ENCODE peak calls at places on chromosomes 11 and 22, in eight cellular contexts. L is adrenal gland, T is cardiac fibroblast, V is IMR-90, K is progenitor cell of endocrine pancreas, Q is cardiac muscle cell, D is vagina, F is GM20000. H is an unnamed sample.

GRCh38 chr11:19938051-19938856 is 222.0 kb downstream of the DBX1 start:
- DNase-seq in Q (peak; percentile 75), F (peak; percentile 69), K (peak; percentile 42), D (peak; percentile 62), V (peak; percentile 54), L (peak; percentile 48), T (peak; percentile 75), H (no peak)

GRCh38 chr11:94681852-94682251 is 86.3 kb upstream of the AMOTL1 start:
- DNase-seq in K (no peak), F (no peak), L (no peak), T (no peak), V (no peak), D (no peak), Q (no peak), H (no peak)

GRCh38 chr11:10379433-10379832 is 74.6 kb downstream of the ADM start:
- DNase-seq in K (no peak), L (no peak), V (peak; percentile 81), T (peak; percentile 42), Q (no peak), F (no peak), D (no peak), H (no peak)

GRCh38 chr11:116035972-116036371 is 531.8 kb upstream of the CADM1 start:
- DNase-seq in K (no peak), F (no peak), L (no peak), V (no peak), D (no peak), Q (no peak), T (no peak), H (no peak)

GRCh38 chr11:119907122-119907933 is 178.3 kb upstream of the NECTIN1 start:
- DNase-seq in V (no peak), K (peak; percentile 51), T (no peak), D (no peak), L (no peak), F (no peak), Q (no peak), H (no peak)

GRCh38 chr11:11580012-11580411 is 41.8 kb downstream of the GALNT18 start:
- DNase-seq in V (no peak), T (no peak), K (no peak), L (no peak), F (no peak), D (no peak), Q (no peak), H (no peak)

GRCh38 chr11:94325681-94326080 is 21.3 kb downstream of the IZUMO1R start:
- DNase-seq in T (peak; percentile 59), F (peak; percentile 72), V (peak; percentile 19), L (no peak), K (peak; percentile 25), Q (peak; percentile 32), D (no peak), H (no peak)

GRCh38 chr22:40418366-40419201 is 48.2 kb downstream of the SGSM3 start:
- DNase-seq in T (no peak), L (no peak), F (no peak), D (no peak), Q (no peak), V (peak; percentile 56), K (no peak), H (no peak)

GRCh38 chr11:35162795-35163194 is 23.8 kb downstream of the CD44 start:
- DNase-seq in D (no peak), L (no peak), K (no peak), V (peak; percentile 47), F (no peak), Q (no peak), T (peak; percentile 57), H (no peak)

GRCh38 chr11:117815262-117815803 is 9.2 kb downstream of the FXYD2 start:
- DNase-seq in D (no peak), F (peak; percentile 75), V (no peak), L (peak; percentile 61), Q (no peak), K (no peak), T (no peak), H (no peak)

GRCh38 chr11:35277827-35278226 is 138.9 kb downstream of the CD44 start:
- DNase-seq in F (no peak), D (no peak), Q (no peak), V (no peak), K (no peak), L (no peak), T (no peak), H (no peak)

GRCh38 chr11:78397398-78397797 is 20.2 kb downstream of the GAB2 start:
- DNase-seq in L (no peak), K (no peak), F (no peak), V (no peak), D (no peak), Q (no peak), T (no peak), H (no peak)
- TF ChIP-seq CTCF in L (no peak), K (no peak), F (no peak), V (no peak), D (no peak), Q (no peak), T (no peak), H (no peak)

GRCh38 chr11:47406896-47407745 is 1.3 kb upstream of the SLC39A13 start:
- DNase-seq in T (no peak), K (no peak), V (peak; percentile 18), L (no peak), Q (no peak), F (no peak), D (no peak), H (no peak)
- TF ChIP-seq CTCF in T (no peak), K (no peak), V (peak; percentile 14), L (no peak), Q (peak; percentile 15), F (no peak), D (no peak), H (peak; percentile 5)

DNA sequence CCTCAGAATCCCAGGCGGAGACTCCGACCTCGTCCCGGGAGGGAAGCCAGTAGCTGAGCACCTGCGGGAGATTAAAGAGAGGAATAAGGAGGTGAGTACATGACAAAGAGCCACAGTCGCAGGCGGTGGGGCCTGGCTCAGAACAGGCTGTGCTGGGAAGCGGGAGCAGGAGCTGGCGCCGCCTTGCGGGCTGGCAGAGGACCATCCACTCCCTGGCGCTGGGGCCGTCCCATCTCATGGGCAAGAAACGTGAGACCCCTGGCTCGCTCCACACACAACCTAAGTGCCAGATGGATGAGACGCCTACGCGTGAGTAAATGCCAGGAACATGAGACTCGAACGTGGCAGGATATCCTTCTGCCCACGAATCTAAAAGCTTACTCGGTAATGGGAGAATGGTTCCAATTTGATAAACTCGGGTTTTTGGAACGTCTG is 6.3 kb downstream of the CEND1 start:
- DNase-seq in K (peak; percentile 73), D (no peak), Q (peak; percentile 89), F (no peak), L (peak; percentile 78), T (peak; percentile 75), V (peak; percentile 96), H (peak; percentile 47)
- TF ChIP-seq CTCF in K (peak; percentile 84), D (peak; percentile 21), Q (peak; percentile 87), F (no peak), L (peak; percentile 38), T (peak; percentile 88), V (peak; percentile 86), H (peak; percentile 51)

GRCh38 chr11:118883368-118884071 is at the start of gene CXCR5:
- DNase-seq in Q (no peak), L (peak; percentile 32), F (peak; percentile 71), K (no peak), V (peak; percentile 35), T (no peak), D (no peak), H (no peak)
- TF ChIP-seq CTCF in Q (no peak), L (no peak), F (no peak), K (no peak), V (no peak), T (no peak), D (no peak), H (no peak)

DNA sequence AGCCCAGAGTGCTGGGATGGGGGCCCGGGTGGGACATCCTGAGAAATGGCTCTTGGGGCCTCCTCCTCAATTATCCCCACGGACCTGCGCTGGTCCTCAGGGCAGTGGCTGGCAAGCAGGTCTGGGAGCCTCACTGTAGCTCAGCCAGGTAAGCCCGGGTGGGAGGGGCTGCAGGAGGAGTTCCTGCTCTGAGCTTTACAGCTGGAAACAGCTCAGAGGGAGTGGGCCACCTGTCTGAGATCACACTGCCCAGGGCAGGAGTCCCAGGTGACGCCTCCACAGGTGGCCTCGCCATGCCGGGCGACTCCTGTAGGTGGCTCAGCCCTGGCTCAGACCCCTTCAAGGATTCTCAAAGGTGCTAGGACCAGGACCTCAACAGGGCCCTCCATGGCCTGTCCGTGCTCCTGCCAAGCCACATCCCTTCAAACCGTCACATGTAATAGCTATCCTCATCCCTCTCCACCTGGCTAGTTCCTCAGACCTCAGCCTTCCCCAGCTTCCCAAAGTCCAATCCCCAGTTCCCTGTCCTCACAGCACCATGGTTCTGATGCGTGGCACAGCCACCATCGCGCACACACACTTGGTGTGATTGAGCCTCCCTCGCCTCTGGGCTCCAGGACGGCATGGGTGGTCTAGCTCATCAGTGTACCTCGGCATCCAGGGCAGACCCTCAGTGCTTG is 3.6 kb upstream of the TSSK2 start:
- DNase-seq in V (no peak), K (no peak), L (no peak), F (no peak), T (no peak), Q (no peak), D (no peak), H (no peak)
- TF ChIP-seq CTCF in V (no peak), K (no peak), L (no peak), F (no peak), T (no peak), Q (no peak), D (no peak), H (no peak)

DNA sequence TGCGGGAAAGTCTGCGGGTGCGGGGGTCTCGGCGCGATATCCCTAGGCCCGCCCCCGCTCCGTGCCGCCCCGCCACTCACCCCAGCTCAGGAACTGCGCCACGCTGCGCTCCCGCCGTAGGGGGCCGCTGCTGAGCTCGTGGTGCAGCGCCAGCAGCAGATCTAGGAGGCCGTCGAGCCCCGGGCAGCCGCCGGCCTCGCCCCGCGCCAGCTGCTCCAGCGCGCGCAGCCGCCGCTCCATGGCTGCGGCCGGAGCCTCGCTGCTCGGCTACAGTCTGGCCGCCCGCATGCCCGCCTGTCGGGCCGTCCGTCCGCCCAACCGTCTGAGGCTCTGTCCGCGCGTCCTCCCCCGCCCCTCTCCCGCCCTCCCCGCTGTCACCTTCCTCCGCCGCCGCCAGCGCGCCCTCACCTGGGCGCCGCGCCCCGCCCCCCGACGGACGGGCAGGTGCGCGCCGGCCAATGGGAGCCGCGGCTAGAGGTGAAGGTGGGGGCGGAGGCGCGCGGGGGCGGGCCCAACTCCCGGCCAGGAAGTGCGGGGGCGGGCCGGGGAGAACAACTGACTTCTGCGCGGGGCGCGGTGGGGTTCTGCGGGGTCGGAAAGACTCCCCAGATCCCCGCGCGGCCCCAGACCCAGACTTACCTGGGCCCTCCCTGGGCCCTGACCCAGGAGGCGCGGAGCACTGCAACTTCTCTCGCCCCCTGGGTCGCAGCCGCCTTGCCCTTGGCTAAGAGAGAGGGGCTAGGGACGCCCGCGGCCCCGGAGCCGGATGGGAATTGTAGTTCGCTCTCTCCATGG is at the start of gene CDC42BPG:
- DNase-seq in Q (peak; percentile 76), D (no peak), L (no peak), K (peak; percentile 75), V (peak; percentile 46), T (peak; percentile 50), F (peak; percentile 90), H (no peak)
- TF ChIP-seq CTCF in Q (peak; percentile 53), D (peak; percentile 13), L (no peak), K (peak; percentile 70), V (peak; percentile 72), T (peak; percentile 57), F (peak; percentile 72), H (peak; percentile 54)

GRCh38 chr11:66467034-66467659 is 442 bp downstream of the PELI3 start:
- DNase-seq in Q (peak; percentile 68), K (peak; percentile 49), L (peak; percentile 62), D (peak; percentile 84), F (peak; percentile 73), T (peak; percentile 13), V (peak; percentile 15), H (no peak)
- TF ChIP-seq CTCF in Q (peak; percentile 33), K (peak; percentile 59), L (no peak), D (no peak), F (no peak), T (peak; percentile 9), V (peak; percentile 30), H (peak; percentile 62)

H was measured in thoracic aorta.